ENCODE peak calls at places on chromosomes 13 and 19, in nine cellular contexts. J is GM23338; Y is astrocyte of the spinal cord; F is naive thymus-derived CD4-positive, alpha-beta T cell; B is MM.1S; C is adipocyte; X is heart left ventricle; M is tibial artery; E is GM23248. H is an unnamed sample.

GRCh38 chr19:8611391-8611883 is 922 bp upstream of the ADAMTS10 start:
- DNase-seq in J (peak; percentile 59), Y (no peak), F (no peak), B (no peak), C (no peak), X (no peak), M (peak; percentile 45), E (peak; percentile 25), H (no peak)

GRCh38 chr13:29909975-29910674 is 59.7 kb upstream of the UBL3 start:
- DNase-seq in J (no peak), Y (peak; percentile 53), F (no peak), B (no peak), C (peak; percentile 60), X (no peak), M (peak; percentile 69), E (peak; percentile 96), H (peak; percentile 60)

GRCh38 chr19:19463348-19464117 is 51.8 kb downstream of the TSSK6 start:
- DNase-seq in J (no peak), Y (peak; percentile 75), F (no peak), B (no peak), C (peak; percentile 75), X (no peak), M (peak; percentile 67), E (peak; percentile 93), H (peak; percentile 66)

GRCh38 chr13:46124531-46124966 is 19.7 kb upstream of the CPB2 start:
- DNase-seq in J (no peak), Y (no peak), F (no peak), B (no peak), C (no peak), X (no peak), M (no peak), E (no peak), H (no peak)

GRCh38 chr19:17766543-17767131 is 15.4 kb downstream of the FCHO1 start:
- DNase-seq in J (peak; percentile 95), Y (peak; percentile 71), F (no peak), B (no peak), C (peak; percentile 79), X (peak; percentile 71), M (peak; percentile 70), E (peak; percentile 85), H (no peak)

GRCh38 chr19:54231077-54231931 is 8.5 kb upstream of the LILRB3 start:
- DNase-seq in J (peak; percentile 97), Y (peak; percentile 69), F (peak; percentile 68), B (peak; percentile 53), C (peak; percentile 93), X (peak; percentile 86), M (peak; percentile 78), E (peak; percentile 86), H (peak; percentile 39)

GRCh38 chr19:54418030-54418929 is 3.0 kb downstream of the TTYH1 start:
- DNase-seq in J (peak; percentile 43), Y (no peak), F (no peak), B (no peak), C (peak; percentile 10), X (no peak), M (no peak), E (peak; percentile 52), H (no peak)

GRCh38 chr13:52925221-52925620 is 76.8 kb upstream of the PCDH8 start:
- DNase-seq in J (no peak), Y (no peak), F (no peak), B (no peak), C (no peak), X (no peak), M (no peak), E (no peak), H (no peak)

GRCh38 chr13:101925731-101926130 is 473.3 kb downstream of the ITGBL1 start:
- DNase-seq in J (no peak), Y (no peak), F (no peak), B (no peak), C (no peak), X (no peak), M (no peak), E (no peak), H (no peak)

GRCh38 chr19:48553676-48554384 is 1.9 kb downstream of the SULT2B1 start:
- DNase-seq in J (peak; percentile 61), Y (peak; percentile 20), F (no peak), B (no peak), C (peak; percentile 70), X (no peak), M (peak; percentile 27), E (peak; percentile 79), H (peak; percentile 53)

GRCh38 chr13:105436946-105437345 is 1098.5 kb downstream of the EFNB2 start:
- DNase-seq in J (no peak), Y (no peak), F (no peak), B (no peak), C (no peak), X (no peak), M (no peak), E (no peak), H (no peak)

DNA sequence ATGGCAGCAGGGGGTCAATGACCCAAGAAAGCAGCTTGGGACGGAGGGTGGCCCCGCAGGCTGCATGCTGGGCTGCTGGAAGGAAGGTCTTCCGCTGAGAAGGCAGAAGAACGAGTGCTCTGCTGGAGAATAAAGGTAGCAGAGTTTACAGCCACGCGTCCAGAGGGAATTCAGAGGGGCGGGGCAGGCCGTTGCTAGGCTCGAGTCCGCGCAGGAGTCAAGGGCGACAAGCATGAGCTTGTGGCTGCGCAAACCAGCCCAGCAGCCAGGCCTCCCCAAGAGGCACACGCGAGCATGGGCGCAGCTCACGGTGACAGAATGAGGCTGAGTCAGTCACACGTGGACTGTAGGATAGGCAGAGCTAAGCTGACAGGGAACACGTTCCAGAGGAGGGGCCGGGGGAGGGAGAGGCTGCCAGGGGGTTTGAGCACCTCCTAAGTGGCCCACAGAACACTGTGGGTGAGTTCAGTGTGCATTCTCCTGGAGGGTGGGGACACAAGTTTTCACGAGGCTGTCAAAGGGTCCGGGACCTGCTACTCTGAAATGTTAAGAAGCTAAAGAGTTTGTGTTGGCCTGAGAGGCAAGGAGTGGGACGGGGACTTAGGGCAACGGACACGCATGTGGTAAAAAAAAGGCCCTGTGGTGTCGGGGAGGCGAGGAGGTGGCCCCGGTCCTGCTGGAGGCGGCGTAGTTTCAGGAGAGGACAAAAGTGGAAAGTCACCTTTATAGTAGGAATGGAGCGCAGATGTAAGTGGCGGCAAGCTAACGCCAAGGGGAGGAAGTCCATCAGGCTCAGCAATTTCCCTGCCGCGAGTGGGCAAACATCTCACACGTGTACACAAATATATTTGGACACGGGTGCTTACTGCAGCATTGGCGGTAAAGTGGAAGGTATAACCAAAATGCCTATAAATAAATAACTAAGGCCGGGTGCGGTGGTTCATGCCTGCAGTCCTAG is 17.7 kb downstream of the RFX2 start:
- DNase-seq in J (peak; percentile 85), Y (peak; percentile 82), F (no peak), B (no peak), C (peak; percentile 88), X (peak; percentile 75), M (peak; percentile 90), E (peak; percentile 98), H (no peak)
- H3K4me3 ChIP-seq in J (peak overlapping the region; percentile 47), Y (peak overlapping the region; percentile 9), F (no peak overlapping the region), B (no peak overlapping the region), C (peak overlapping the region; percentile 69), X (peak overlapping the region; percentile 13), M (peak overlapping the region; percentile 41), E (peak overlapping the region; percentile 72), H (peak overlapping the region; percentile 32)

GRCh38 chr19:36418287-36419001 is at the start of gene ZFP82:
- DNase-seq in J (peak; percentile 95), Y (peak; percentile 83), F (peak; percentile 47), B (no peak), C (peak; percentile 84), X (peak; percentile 87), M (peak; percentile 61), E (peak; percentile 93), H (peak; percentile 41)
- H3K4me3 ChIP-seq in J (peak within 1 kb of the TSS; percentile 88), Y (peak within 1 kb of the TSS; percentile 72), F (peak within 1 kb of the TSS; percentile 82), B (no peak within 1 kb of the TSS), C (peak within 1 kb of the TSS; percentile 85), X (peak within 1 kb of the TSS; percentile 76), M (peak within 1 kb of the TSS; percentile 72), E (peak within 1 kb of the TSS; percentile 78), H (peak within 1 kb of the TSS; percentile 72)

GRCh38 chr13:20525144-20525600 is 485 bp downstream of the CRYL1 start:
- DNase-seq in J (peak; percentile 66), Y (no peak), F (peak; percentile 11), B (peak; percentile 6), C (no peak), X (peak; percentile 15), M (no peak), E (peak; percentile 44), H (no peak)

GRCh38 chr13:20521388-20521787 is 4.3 kb downstream of the CRYL1 start:
- DNase-seq in J (peak; percentile 16), Y (no peak), F (no peak), B (no peak), C (peak; percentile 13), X (no peak), M (no peak), E (no peak), H (no peak)

GRCh38 chr13:20525601-20526544 is at the start of gene CRYL1:
- DNase-seq in J (peak; percentile 60), Y (peak; percentile 50), F (peak; percentile 68), B (peak; percentile 54), C (peak; percentile 89), X (peak; percentile 83), M (peak; percentile 80), E (peak; percentile 84), H (no peak)

GRCh38 chr13:20528451-20528850 is 2.8 kb upstream of the CRYL1 start:
- DNase-seq in J (no peak), Y (no peak), F (no peak), B (no peak), C (no peak), X (no peak), M (no peak), E (no peak), H (no peak)

DNA sequence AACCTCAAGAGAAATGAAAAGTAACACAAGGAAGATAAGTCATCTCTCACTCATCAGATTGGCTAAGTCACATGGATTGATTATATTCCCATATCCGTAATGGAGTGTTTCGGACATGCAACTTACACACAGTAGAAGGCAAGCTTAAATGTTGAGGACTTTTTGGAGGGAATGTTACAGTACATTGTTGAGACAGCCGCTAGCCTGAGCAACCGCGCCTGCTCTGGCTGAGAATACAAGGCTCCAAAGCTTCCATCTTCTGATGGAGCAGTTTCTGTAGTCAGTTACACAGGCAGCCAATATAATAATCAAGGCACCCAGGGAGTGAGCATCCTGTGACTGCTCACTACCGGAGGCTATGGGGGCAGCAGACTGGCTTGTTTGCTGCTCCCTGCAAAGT is 1.0 kb upstream of the CRYL1 start:
- DNase-seq in J (no peak), Y (peak; percentile 29), F (no peak), B (no peak), C (peak; percentile 29), X (no peak), M (no peak), E (peak; percentile 48), H (no peak)
- H3K4me3 ChIP-seq in J (peak overlapping the region; percentile 77), Y (peak overlapping the region; percentile 63), F (peak overlapping the region; percentile 68), B (peak overlapping the region; percentile 72), C (peak overlapping the region; percentile 82), X (peak overlapping the region; percentile 87), M (peak overlapping the region; percentile 97), E (peak overlapping the region; percentile 80), H (peak overlapping the region; percentile 67)

DNA sequence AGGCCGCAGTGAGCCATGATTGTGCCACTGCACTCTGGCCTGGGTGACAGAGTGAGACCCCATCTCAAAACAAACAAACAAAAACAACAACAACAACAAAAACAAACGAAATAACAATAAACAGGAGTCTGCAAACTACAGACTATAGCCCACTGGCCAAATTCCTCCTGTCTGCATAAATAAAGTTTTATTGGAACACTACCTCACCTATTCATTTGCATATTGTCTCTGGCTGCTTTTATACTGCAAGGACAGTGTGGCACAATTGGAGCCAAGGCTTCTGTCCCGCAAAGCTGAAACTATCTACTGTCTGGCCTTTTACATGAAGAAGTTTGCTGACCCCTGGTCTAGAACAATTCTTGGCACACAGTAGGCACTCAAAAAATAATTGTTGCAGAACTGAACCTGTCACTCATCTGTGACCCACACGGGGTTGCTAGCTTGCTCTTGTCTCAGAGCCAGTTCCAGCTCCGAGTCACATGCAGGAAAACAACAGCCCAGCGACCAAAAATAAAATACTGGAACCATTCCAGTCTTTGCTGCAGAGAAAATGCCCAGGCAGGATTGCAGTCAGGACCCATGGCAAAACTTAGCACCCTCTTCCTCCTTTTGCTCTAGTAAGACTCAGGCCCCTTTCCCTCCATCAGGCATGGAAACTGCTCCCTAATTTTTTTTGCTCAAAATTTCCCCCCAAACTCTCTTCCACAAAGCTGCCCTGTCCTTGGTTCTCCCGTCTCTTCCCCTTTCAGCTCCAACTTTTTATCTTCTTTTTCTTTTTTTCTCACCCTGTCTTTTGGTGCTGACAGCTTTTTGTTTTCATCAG is 4.8 kb upstream of the MYH14 start:
- DNase-seq in J (no peak), Y (no peak), F (no peak), B (no peak), C (no peak), X (peak; percentile 57), M (no peak), E (no peak), H (no peak)
- H3K4me3 ChIP-seq in J (no peak overlapping the region), Y (no peak overlapping the region), F (no peak overlapping the region), B (no peak overlapping the region), C (no peak overlapping the region), X (no peak overlapping the region), M (no peak overlapping the region), E (no peak overlapping the region), H (no peak overlapping the region)

H was measured in skeletal muscle cell.